ENCODE peak calls at places on chromosomes 16 and 17, in four cellular contexts. L is SK-N-SH, E is GM12878, A is K562. J is an unnamed sample.

GRCh38 chr17:61081959-61082358 is 317.7 kb upstream of the TBX2 start:
- DNase-seq in L (no peak), E (no peak), A (no peak), J (no peak)

GRCh38 chr16:89193021-89193575 is 7.2 kb downstream of the SLC22A31 start:
- DNase-seq in L (peak; percentile 87), E (no peak), A (peak; percentile 95), J (peak; percentile 90)

GRCh38 chr17:60163108-60163784 is 13.5 kb downstream of the CA4 start:
- DNase-seq in L (peak; percentile 43), E (no peak), A (peak; percentile 16), J (no peak)

GRCh38 chr16:22641030-22641671 is 130.5 kb downstream of the NPIPB5 start:
- DNase-seq in L (no peak), E (no peak), A (no peak), J (peak; percentile 19)

GRCh38 chr17:37848690-37849616 is 75.3 kb upstream of the TBC1D3K start:
- DNase-seq in L (no peak), E (peak; percentile 79), A (no peak), J (no peak)

GRCh38 chr17:20009052-20009301 is 182 bp upstream of the SPECC1 start:
- DNase-seq in L (no peak), E (no peak), A (peak; percentile 78), J (no peak)

GRCh38 chr16:86631441-86631840 is 53.1 kb downstream of the FOXL1 start:
- DNase-seq in L (no peak), E (no peak), A (no peak), J (no peak)

GRCh38 chr17:74042744-74043486 is 160.6 kb upstream of the RPL38 start:
- DNase-seq in L (no peak), E (no peak), A (no peak), J (no peak)

GRCh38 chr16:31188450-31189411 is 8.8 kb downstream of the FUS start:
- DNase-seq in L (no peak), E (no peak), A (no peak), J (no peak)

GRCh38 chr17:1109606-1110523 is 69.9 kb downstream of the ABR start:
- DNase-seq in L (peak; percentile 53), E (no peak), A (no peak), J (peak; percentile 65)

GRCh38 chr17:76584427-76585047 is 1.1 kb downstream of the ST6GALNAC2 start:
- DNase-seq in L (peak; percentile 45), E (no peak), A (no peak), J (peak; percentile 58)

GRCh38 chr17:76586741-76587487 is 1.3 kb upstream of the ST6GALNAC2 start:
- DNase-seq in L (peak; percentile 65), E (no peak), A (no peak), J (peak; percentile 35)

GRCh38 chr17:76585048-76585648 is 512 bp downstream of the ST6GALNAC2 start:
- DNase-seq in L (no peak), E (no peak), A (peak; percentile 19), J (peak; percentile 35)

GRCh38 chr17:76585649-76586593 is at the start of gene ST6GALNAC2:
- DNase-seq in L (peak; percentile 94), E (no peak), A (peak; percentile 34), J (peak; percentile 40)

GRCh38 chr17:76588182-76588581 is 2.5 kb upstream of the ST6GALNAC2 start:
- DNase-seq in L (no peak), E (no peak), A (no peak), J (no peak)
- TF ChIP-seq USF1 in L (no peak), E (no peak), A (no peak), J (no peak)

DNA sequence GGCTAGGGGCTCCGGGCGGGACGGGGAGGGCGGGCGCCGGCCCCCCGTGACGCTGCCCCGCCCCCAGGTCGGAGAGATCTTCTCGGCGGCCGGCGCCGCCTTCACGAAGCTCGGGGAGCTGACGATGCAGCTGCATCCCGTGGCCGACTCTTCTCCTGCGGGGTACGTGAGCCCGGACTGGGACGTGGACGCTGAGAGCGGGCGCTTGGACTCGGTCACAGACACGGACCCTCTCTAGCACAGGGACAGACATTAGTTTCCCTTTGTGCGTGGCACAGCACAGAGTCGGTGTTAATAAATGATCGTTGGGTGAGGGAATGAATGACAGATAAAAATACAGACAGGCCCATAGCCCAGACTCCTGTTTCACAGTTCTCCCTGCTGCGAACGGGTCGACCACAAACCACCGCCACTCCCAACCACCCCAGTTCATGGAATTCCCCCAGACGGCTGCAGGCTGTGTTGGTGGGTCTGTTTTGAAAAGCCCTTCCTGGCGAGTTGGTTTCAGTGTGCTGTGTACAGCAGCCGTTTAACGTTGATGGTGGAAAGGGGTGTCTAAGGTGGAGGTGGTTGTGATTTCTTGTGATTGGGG is 2.7 kb downstream of the RNASEK start:
- DNase-seq in L (no peak), E (peak; percentile 54), A (no peak), J (no peak)
- TF ChIP-seq USF1 in L (no peak), E (peak; percentile 52), A (no peak), J (no peak)

DNA sequence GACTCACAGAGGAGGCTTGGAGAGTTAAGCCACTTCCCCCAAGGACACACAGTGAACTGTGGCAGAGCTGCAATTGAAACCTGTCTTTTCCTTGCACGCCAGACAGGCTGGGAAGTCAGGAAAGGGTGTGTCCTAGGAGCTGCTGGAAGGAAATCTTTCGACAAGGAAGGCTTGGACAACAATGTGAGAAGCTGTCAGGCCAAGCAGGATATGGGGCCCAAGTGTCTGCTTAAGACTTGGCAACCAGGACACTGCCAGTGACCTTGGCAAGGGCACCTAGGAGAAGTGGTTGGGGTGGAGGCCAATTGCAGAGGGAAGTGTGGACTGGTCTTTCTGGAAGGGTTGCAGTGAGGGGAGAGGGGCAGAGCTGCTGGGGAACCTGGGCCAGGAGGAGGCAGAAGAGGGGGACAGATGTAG is 2.1 kb upstream of the CAMKK1 start:
- DNase-seq in L (no peak), E (no peak), A (no peak), J (no peak)
- TF ChIP-seq USF1 in L (no peak), E (no peak), A (no peak), J (no peak)

GRCh38 chr17:65362826-65363225 is 198.6 kb downstream of the AXIN2 start:
- DNase-seq in L (no peak), E (no peak), A (no peak), J (no peak)
- TF ChIP-seq USF1 in L (no peak), E (no peak), A (no peak), J (no peak)

DNA sequence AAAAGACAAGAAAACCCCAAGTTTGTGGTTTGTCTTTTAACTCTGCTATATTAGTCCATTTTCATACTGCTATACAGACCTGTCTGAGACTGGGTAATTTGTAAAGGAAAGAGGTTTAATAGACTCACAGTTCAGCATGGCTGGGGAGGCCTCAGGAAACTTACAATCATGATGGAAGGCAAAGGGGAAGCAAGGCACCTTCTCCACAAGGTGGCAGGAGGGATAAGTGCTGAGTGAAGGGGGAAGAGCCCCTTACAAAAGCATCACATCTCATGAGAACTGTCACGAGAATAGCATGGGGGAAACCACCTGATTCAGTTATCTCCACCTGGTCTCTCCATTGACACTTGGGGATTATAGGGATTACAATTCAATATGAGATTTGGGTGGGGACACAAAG is 13.5 kb upstream of the ADAM11 start:
- DNase-seq in L (no peak), E (no peak), A (no peak), J (no peak)
- TF ChIP-seq USF1 in L (no peak), E (no peak), A (no peak), J (no peak)